ENCODE peak calls at places on chromosomes 6 and 20, in seven cellular contexts. S is tibial nerve, Q is neural progenitor cell, L is fibroblast of mammary gland, W is mammary epithelial cell, N is A549, K is nephron progenitor cell. M is an unnamed sample.

GRCh38 chr6:118097576-118097975 is 190.5 kb downstream of the SLC35F1 start:
- DNase-seq in L (no peak), Q (no peak), N (no peak), K (no peak), W (no peak), S (no peak), M (no peak)

GRCh38 chr20:62856931-62857619 is 4.5 kb downstream of the TCFL5 start:
- DNase-seq in W (peak; percentile 71), K (no peak), L (no peak), Q (no peak), N (no peak), S (no peak), M (no peak)

GRCh38 chr6:68756454-68757375 is 121.6 kb downstream of the ADGRB3 start:
- DNase-seq in S (no peak), N (no peak), K (no peak), Q (no peak), W (no peak), L (no peak), M (no peak)

GRCh38 chr6:4967301-4968030 is 36.4 kb downstream of the RPP40 start:
- DNase-seq in W (no peak), Q (peak; percentile 23), L (no peak), S (no peak), K (no peak), N (no peak), M (no peak)

GRCh38 chr20:22257912-22258311 is 326.5 kb downstream of the FOXA2 start:
- DNase-seq in Q (no peak), L (no peak), W (no peak), S (no peak), N (no peak), K (no peak), M (no peak)

GRCh38 chr20:24969203-24970029 is 20.3 kb downstream of the CST7 start:
- DNase-seq in N (no peak), Q (no peak), W (no peak), K (no peak), S (no peak), L (no peak), M (no peak)

GRCh38 chr6:108168980-108169800 is 3.4 kb downstream of the NR2E1 start:
- DNase-seq in S (no peak), K (peak; percentile 33), L (no peak), N (no peak), Q (peak; percentile 73), W (no peak), M (no peak)

GRCh38 chr6:118867181-118867580 is 26.8 kb upstream of the ASF1A start:
- DNase-seq in L (peak; percentile 71), K (no peak), Q (no peak), W (no peak), S (no peak), N (no peak), M (no peak)

GRCh38 chr6:157004530-157004929 is 227.4 kb downstream of the ARID1B start:
- DNase-seq in Q (no peak), W (no peak), N (no peak), S (no peak), L (no peak), K (no peak), M (no peak)

GRCh38 chr6:27544612-27545260 is 71.8 kb upstream of the ZNF184 start:
- DNase-seq in K (peak; percentile 29), W (no peak), Q (peak; percentile 63), N (no peak), L (no peak), S (no peak), M (no peak)

GRCh38 chr6:53673138-53673801 is 7.7 kb upstream of the KLHL31 start:
- DNase-seq in S (no peak), L (peak; percentile 79), N (peak; percentile 21), K (no peak), Q (no peak), W (peak; percentile 57), M (no peak)

GRCh38 chr6:441126-441920 is 49.8 kb downstream of the IRF4 start:
- DNase-seq in Q (no peak), L (no peak), W (no peak), N (no peak), S (no peak), K (no peak), M (no peak)

GRCh38 chr6:34791842-34792604 is at the start of gene BLTP3A:
- DNase-seq in W (peak; percentile 50), L (peak; percentile 49), Q (peak; percentile 93), K (peak; percentile 85), N (peak; percentile 69), S (peak; percentile 35), M (no peak)

GRCh38 chr20:50218987-50219435 is 28.4 kb downstream of the CEBPB start:
- DNase-seq in Q (no peak), K (peak; percentile 40), N (no peak), S (no peak), L (peak; percentile 44), W (no peak), M (no peak)

GRCh38 chr6:41021832-41022231 is 17.2 kb downstream of the UNC5CL start:
- DNase-seq in W (peak; percentile 70), K (no peak), L (peak; percentile 40), Q (peak; percentile 24), N (peak; percentile 45), S (no peak), M (no peak)

GRCh38 chr6:159960485-159960884 is 8.4 kb upstream of the IGF2R start:
- DNase-seq in N (no peak), S (no peak), W (no peak), L (no peak), K (no peak), Q (no peak), M (no peak)

GRCh38 chr20:38157635-38158495 is 7.2 kb downstream of the TGM2 start:
- DNase-seq in Q (no peak), N (no peak), L (no peak), S (no peak), W (no peak), K (no peak), M (no peak)

GRCh38 chr20:45545754-45546453 is 1.3 kb downstream of the EPPIN start:
- DNase-seq in K (no peak), W (peak; percentile 33), Q (peak; percentile 70), N (peak; percentile 21), L (peak; percentile 58), S (no peak), M (no peak)
- TF ChIP-seq CTCF in K (peak; percentile 24), W (peak; percentile 17), Q (peak; percentile 68), N (peak; percentile 38), L (peak; percentile 54), S (peak; percentile 62), M (no peak)

DNA sequence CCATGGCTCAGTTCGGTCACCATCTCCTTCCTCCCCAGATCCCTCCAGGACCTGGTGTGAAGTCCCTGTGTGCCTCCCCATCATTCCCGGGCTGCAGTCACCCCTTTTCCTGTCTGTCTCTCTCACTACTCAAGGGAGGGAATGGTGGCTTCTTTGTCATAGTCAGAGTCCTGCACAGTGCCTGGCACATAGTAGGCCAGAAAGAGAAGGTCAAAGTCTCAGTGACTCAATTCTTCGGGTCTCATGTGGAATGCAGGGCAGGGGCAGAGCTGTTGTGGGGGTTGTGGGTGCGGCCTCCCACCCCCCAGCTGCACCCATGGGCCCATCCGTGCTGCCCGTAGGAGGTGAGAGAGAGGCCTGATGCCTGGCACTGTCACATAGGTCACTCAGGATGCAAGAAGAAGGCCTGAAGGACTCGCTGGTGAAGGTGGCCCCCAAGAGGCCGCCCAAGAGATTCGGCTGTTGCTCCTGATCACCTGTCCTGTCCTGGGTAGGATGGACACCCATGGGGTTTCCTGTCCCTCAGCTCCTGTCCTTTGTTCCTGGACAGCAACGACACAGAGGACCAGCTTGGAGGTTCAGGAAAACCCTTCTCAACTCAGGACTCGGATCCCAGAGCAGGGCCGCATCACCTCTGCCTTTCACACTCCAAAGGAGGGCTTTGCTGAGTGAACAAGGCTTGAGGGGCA is 34.1 kb downstream of the RAB44 start:
- DNase-seq in S (no peak), L (no peak), W (no peak), K (no peak), N (no peak), Q (no peak), M (no peak)
- TF ChIP-seq CTCF in S (no peak), L (no peak), W (no peak), K (no peak), N (no peak), Q (peak; percentile 29), M (no peak)

GRCh38 chr6:111715321-111715720 is 109.6 kb upstream of the TRAF3IP2 start:
- DNase-seq in L (no peak), Q (no peak), S (no peak), W (no peak), N (no peak), K (no peak), M (no peak)
- TF ChIP-seq CTCF in L (no peak), Q (no peak), S (no peak), W (no peak), N (no peak), K (no peak), M (no peak)

DNA sequence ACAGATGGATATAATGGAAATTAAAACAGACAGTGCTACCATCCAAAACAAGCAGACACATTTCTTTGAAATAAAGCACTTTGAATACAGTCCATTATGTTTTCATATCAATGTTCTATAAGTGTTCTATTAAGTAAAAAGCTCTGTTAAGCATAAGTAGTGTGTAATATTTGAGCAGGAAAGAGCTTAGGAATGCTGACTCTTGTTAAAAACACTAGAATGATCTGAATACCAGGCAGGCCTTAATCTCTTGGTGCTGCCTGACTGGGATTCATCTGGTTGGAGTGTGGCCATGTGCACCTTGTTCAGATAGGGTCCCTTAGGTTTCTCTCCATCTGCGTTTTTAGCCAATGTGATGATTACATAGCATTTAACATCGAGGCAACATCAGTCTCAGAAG is 130.9 kb downstream of the KIF6 start:
- DNase-seq in Q (no peak), K (no peak), W (no peak), S (no peak), N (no peak), L (no peak), M (no peak)
- TF ChIP-seq CTCF in Q (no peak), K (no peak), W (no peak), S (no peak), N (no peak), L (no peak), M (no peak)

GRCh38 chr6:69771158-69771906 is 25.5 kb downstream of the LMBRD1 start:
- DNase-seq in K (no peak), N (no peak), S (no peak), Q (no peak), W (no peak), L (no peak), M (no peak)

GRCh38 chr6:69763763-69764162 is 33.0 kb downstream of the LMBRD1 start:
- DNase-seq in S (no peak), L (no peak), N (no peak), Q (no peak), K (no peak), W (no peak), M (no peak)

GRCh38 chr6:69768664-69769063 is 28.1 kb downstream of the LMBRD1 start:
- DNase-seq in L (peak; percentile 4), Q (no peak), S (no peak), N (no peak), K (no peak), W (no peak), M (no peak)
- TF ChIP-seq CTCF in L (no peak), Q (peak; percentile 38), S (no peak), N (no peak), K (no peak), W (peak; percentile 13), M (no peak)

GRCh38 chr20:14775778-14776177 is 438.4 kb upstream of the FLRT3 start:
- DNase-seq in S (peak; percentile 56), K (no peak), W (peak; percentile 91), Q (no peak), N (no peak), L (peak; percentile 80), M (no peak)
- TF ChIP-seq CTCF in S (no peak), K (no peak), W (no peak), Q (no peak), N (no peak), L (no peak), M (no peak)

M was measured in omental fat pad.